ENCODE peak calls at places on chromosomes 11 and 22, in nine cellular contexts. Q is activated T-cell treated with anti-CD3 and anti-CD28 coated beads, Interleukin-2, amount 50 U/mL, for 72 hours; T is HFF-Myc; J is sciatic nerve; D is germinal center; X is activated naive CD4-positive, alpha-beta T cell; V is mucosa of gallbladder; B is NCI-H1092 treated with DMSO at 0.1 percent for 48 hours; G is CD8-positive, alpha-beta memory T cell. A is an unnamed sample.

GRCh38 chr11:133082851-133083488 is 449.3 kb downstream of the OPCML start:
- DNase-seq in Q (peak), D (peak), G (no peak), X (no peak), J (peak), T (no peak), V (peak), B (peak), A (peak)

GRCh38 chr22:50691521-50691920 is 18.9 kb downstream of the SHANK3 start:
- DNase-seq in B (no peak), D (no peak), X (no peak), J (peak), V (no peak), Q (peak), G (peak), T (peak), A (no peak)

GRCh38 chr11:111942826-111943225 is 5.7 kb downstream of the DIXDC1 start:
- DNase-seq in V (no peak), T (no peak), B (no peak), J (no peak), Q (no peak), D (no peak), G (no peak), X (no peak), A (no peak)

GRCh38 chr11:58567889-58568512 is 7.7 kb downstream of the LPXN start:
- DNase-seq in Q (peak), X (peak), V (peak), G (peak), T (peak), D (peak), B (peak), J (no peak), A (no peak)

GRCh38 chr11:125404811-125405481 is 91.1 kb downstream of the FEZ1 start:
- DNase-seq in T (no peak), J (peak), X (peak), Q (peak), D (peak), V (peak), G (peak), B (peak), A (peak)

GRCh38 chr11:1642288-1643145 is 12.9 kb downstream of the KRTAP5-5 start:
- DNase-seq in G (no peak), J (no peak), X (no peak), B (no peak), V (no peak), T (no peak), D (no peak), Q (no peak), A (no peak)

GRCh38 chr11:96107143-96107829 is 183.4 kb upstream of the MTMR2 start:
- DNase-seq in B (no peak), J (no peak), D (no peak), Q (no peak), T (no peak), G (no peak), V (no peak), X (no peak), A (no peak)

GRCh38 chr22:29607426-29607825 is 4.0 kb downstream of the NF2 start:
- DNase-seq in J (no peak), D (no peak), V (no peak), G (no peak), Q (no peak), T (no peak), B (no peak), X (no peak), A (no peak)

GRCh38 chr22:38071421-38072321 is 12.3 kb downstream of the SLC16A8 start:
- DNase-seq in X (no peak), G (no peak), J (no peak), T (no peak), D (no peak), V (no peak), Q (no peak), B (no peak), A (no peak)

GRCh38 chr11:105933666-105934065 is 88.4 kb downstream of the MSANTD4 start:
- DNase-seq in V (no peak), G (no peak), D (no peak), Q (no peak), J (no peak), T (no peak), B (no peak), X (no peak), A (no peak)

GRCh38 chr22:47902646-47903180 is 1140.3 kb downstream of the TBC1D22A start:
- DNase-seq in V (no peak), Q (no peak), J (no peak), B (no peak), G (no peak), X (no peak), D (no peak), T (no peak), A (no peak)

GRCh38 chr11:69587454-69588081 is 53.4 kb upstream of the CCND1 start:
- DNase-seq in T (peak), J (no peak), Q (no peak), D (no peak), G (no peak), X (no peak), B (no peak), V (no peak), A (no peak)

GRCh38 chr22:46578251-46578823 is 40.9 kb upstream of the CELSR1 start:
- DNase-seq in J (peak), V (no peak), Q (no peak), T (no peak), G (no peak), D (no peak), B (no peak), X (no peak), A (peak)

GRCh38 chr11:27183672-27184457 is 143.2 kb downstream of the BBOX1 start:
- DNase-seq in T (peak), G (no peak), J (peak), D (peak), V (peak), X (no peak), B (peak), Q (peak), A (no peak)

GRCh38 chr22:39871008-39871798 is 22.4 kb downstream of the ENTHD1 start:
- DNase-seq in Q (no peak), D (no peak), J (no peak), V (no peak), G (no peak), X (no peak), B (no peak), T (no peak), A (no peak)

GRCh38 chr11:8285228-8285627 is 21.6 kb upstream of the LMO1 start:
- DNase-seq in D (no peak), G (no peak), T (no peak), J (peak), V (no peak), Q (no peak), X (no peak), B (no peak), A (no peak)

GRCh38 chr11:126115253-126115540 is 52.5 kb upstream of the CDON start:
- DNase-seq in J (peak), Q (no peak), X (no peak), V (no peak), G (no peak), T (no peak), B (peak), D (no peak), A (peak)

GRCh38 chr11:79333381-79333780 is 107.4 kb downstream of the TENM4 start:
- DNase-seq in D (no peak), J (no peak), B (no peak), Q (no peak), X (no peak), G (no peak), T (no peak), V (no peak), A (no peak)

GRCh38 chr11:95358516-95359322 is 127.7 kb upstream of the SESN3 start:
- DNase-seq in T (no peak), Q (no peak), G (no peak), B (no peak), J (no peak), X (no peak), V (no peak), D (no peak), A (no peak)

GRCh38 chr11:60345489-60345888 is 18.4 kb downstream of the MS4A6E start:
- DNase-seq in V (no peak), B (peak), X (no peak), J (no peak), T (no peak), D (no peak), Q (peak), G (no peak), A (no peak)

GRCh38 chr11:76680517-76681425 is 10.2 kb upstream of the LRRC32 start:
- DNase-seq in D (peak), T (no peak), G (peak), V (peak), B (peak), X (no peak), J (peak), Q (peak), A (no peak)

GRCh38 chr11:113577356-113578163 is 102.4 kb upstream of the DRD2 start:
- DNase-seq in B (peak), D (no peak), Q (peak), T (no peak), V (peak), X (no peak), G (no peak), J (no peak), A (no peak)

GRCh38 chr11:35661539-35661938 is 1.0 kb upstream of the TRIM44 start:
- DNase-seq in G (no peak), D (no peak), Q (no peak), V (no peak), X (no peak), B (no peak), J (no peak), T (no peak), A (no peak)

GRCh38 chr11:79940165-79940564 is 499.3 kb upstream of the TENM4 start:
- DNase-seq in J (no peak), G (no peak), X (no peak), T (no peak), Q (no peak), D (no peak), B (no peak), V (peak), A (no peak)

GRCh38 chr11:119417726-119418540 is 5.0 kb downstream of the THY1 start:
- DNase-seq in T (peak), X (no peak), J (no peak), Q (no peak), V (no peak), B (no peak), G (no peak), D (no peak), A (no peak)

GRCh38 chr11:44229664-44230063 is 80.3 kb downstream of the ALX4 start:
- DNase-seq in V (no peak), J (no peak), G (no peak), T (no peak), Q (no peak), D (no peak), X (no peak), B (no peak), A (no peak)

GRCh38 chr22:34045311-34045710 is 125.0 kb upstream of the LARGE1 start:
- DNase-seq in V (no peak), D (no peak), J (no peak), B (no peak), X (no peak), T (no peak), G (no peak), Q (no peak), A (no peak)

GRCh38 chr11:114820621-114821020 is 142.3 kb downstream of the NXPE2 start:
- DNase-seq in T (no peak), X (no peak), G (no peak), J (no peak), V (no peak), B (no peak), Q (no peak), D (no peak), A (no peak)

GRCh38 chr11:22192642-22193347 is at the start of gene ANO5:
- DNase-seq in X (no peak), T (no peak), V (peak), Q (peak), G (no peak), J (peak), D (peak), B (peak), A (peak)

GRCh38 chr11:98940913-98941312 is 79.8 kb upstream of the CNTN5 start:
- DNase-seq in X (no peak), V (no peak), T (no peak), J (no peak), B (no peak), G (no peak), D (no peak), Q (no peak), A (no peak)

A was measured in upper lobe of right lung.